ENCODE peak calls at places on chromosome 10, in five cellular contexts. K is sciatic nerve; W is left lobe of liver; B is posterior vena cava; G is stimulated activated naive B cell treated with anti-CD40 and anti-IgM and Interleukin-4, amounts not matched to agents 10 μg/mL and 1 μg/mL and 100 μg/mL, for 72 hours. I is an unnamed sample.
A peak's percentile ranks its signal among the peaks of the same experiment; 100 is the strongest.

GRCh38 chr10:119541459-119542356 is 811 bp downstream of the RGS10 start:
- DNase-seq in W (peak; percentile 45), G (peak; percentile 43), B (no peak), K (peak; percentile 73), I (peak; percentile 35)

GRCh38 chr10:89837173-89838001 is 136.0 kb downstream of the KIF20B start:
- DNase-seq in K (no peak), W (no peak), G (peak; percentile 41), B (peak; percentile 81), I (peak; percentile 34)

GRCh38 chr10:46106410-46107255 is 60.6 kb upstream of the MSMB start:
- DNase-seq in G (peak; percentile 35), B (peak; percentile 89), K (peak; percentile 79), W (peak; percentile 87), I (peak; percentile 42)

GRCh38 chr10:14838582-14839304 is 637 bp downstream of the HSPA14 start:
- DNase-seq in W (peak; percentile 57), B (peak; percentile 86), K (peak; percentile 71), G (peak; percentile 13), I (peak; percentile 32)

GRCh38 chr10:92573091-92573797 is 649 bp downstream of the IDE start:
- DNase-seq in W (peak; percentile 54), B (peak; percentile 86), K (no peak), G (peak; percentile 1), I (peak; percentile 39)

GRCh38 chr10:114609518-114610426 is 48.3 kb downstream of the ABLIM1 start:
- DNase-seq in W (no peak), K (no peak), G (no peak), B (no peak), I (no peak)

GRCh38 chr10:6229746-6230145 is 27.0 kb downstream of the PFKFB3 start:
- DNase-seq in B (no peak), K (no peak), G (no peak), W (no peak), I (no peak)

GRCh38 chr10:85012305-85012704 is 683.9 kb downstream of the CCSER2 start:
- DNase-seq in W (no peak), B (no peak), G (no peak), K (no peak), I (no peak)

GRCh38 chr10:74243067-74243466 is 92.0 kb downstream of the ADK start:
- DNase-seq in W (no peak), G (no peak), B (no peak), K (no peak), I (no peak)

GRCh38 chr10:12193193-12193592 is 2.5 kb downstream of the NUDT5 start:
- DNase-seq in W (no peak), B (no peak), K (no peak), G (no peak), I (no peak)

GRCh38 chr10:15015451-15015850 is 28.3 kb upstream of the OLAH start:
- DNase-seq in B (no peak), K (no peak), W (no peak), G (no peak), I (no peak)

GRCh38 chr10:33913194-33913593 is 578.7 kb upstream of the NRP1 start:
- DNase-seq in K (no peak), B (no peak), W (no peak), G (no peak), I (no peak)

GRCh38 chr10:58609525-58610150 is 97.0 kb downstream of the BICC1 start:
- DNase-seq in W (no peak), G (no peak), B (no peak), K (no peak), I (no peak)